ENCODE peak calls at places on chromosome 2, in nine cellular contexts. T, S, E, C, N, G, R, D and I are unnamed samples.

GRCh38 chr2:25672500-25673169 is 742 bp downstream of the DTNB start:
- DNase-seq in T (peak), S (peak), E (peak), C (peak), N (peak), G (peak), R (peak), D (no peak), I (no peak)

GRCh38 chr2:47336259-47337238 is 66.4 kb upstream of the MSH2 start:
- DNase-seq in T (no peak), S (no peak), E (no peak), C (peak), N (no peak), G (no peak), R (no peak), D (no peak), I (no peak)

GRCh38 chr2:120446236-120447121 is 100.5 kb downstream of the INHBB start:
- DNase-seq in T (no peak), S (no peak), E (no peak), C (no peak), N (no peak), G (no peak), R (peak), D (no peak), I (no peak)

GRCh38 chr2:200618590-200619021 is 32.8 kb downstream of the AOX1 start:
- DNase-seq in T (peak), S (no peak), E (no peak), C (peak), N (no peak), G (peak), R (no peak), D (no peak), I (peak)

GRCh38 chr2:14385043-14385442 is 247.5 kb upstream of the LRATD1 start:
- DNase-seq in T (no peak), S (no peak), E (no peak), C (no peak), N (no peak), G (no peak), R (no peak), D (no peak), I (no peak)

GRCh38 chr2:176242211-176242610 is 27.0 kb upstream of the MTX2 start:
- DNase-seq in T (no peak), S (no peak), E (no peak), C (no peak), N (no peak), G (no peak), R (no peak), D (no peak), I (no peak)

GRCh38 chr2:40371525-40372277 is 80.2 kb downstream of the SLC8A1 start:
- DNase-seq in T (peak), S (peak), E (peak), C (no peak), N (peak), G (peak), R (no peak), D (peak), I (peak)

GRCh38 chr2:4020153-4020552 is 316.8 kb downstream of the DCDC2C start:
- DNase-seq in T (no peak), S (no peak), E (no peak), C (no peak), N (no peak), G (no peak), R (no peak), D (no peak), I (no peak)

GRCh38 chr2:96207778-96208143 is 866 bp downstream of the STARD7 start:
- DNase-seq in T (no peak), S (no peak), E (no peak), C (peak), N (no peak), G (no peak), R (no peak), D (no peak), I (no peak)

GRCh38 chr2:37809931-37810570 is 115.0 kb upstream of the RMDN2 start:
- DNase-seq in T (no peak), S (no peak), E (no peak), C (no peak), N (no peak), G (peak), R (no peak), D (no peak), I (no peak)

GRCh38 chr2:37812941-37813730 is 112.0 kb upstream of the RMDN2 start:
- DNase-seq in T (no peak), S (no peak), E (no peak), C (no peak), N (no peak), G (no peak), R (no peak), D (no peak), I (no peak)

GRCh38 chr2:37809525-37809924 is 115.6 kb upstream of the RMDN2 start:
- DNase-seq in T (peak), S (peak), E (peak), C (no peak), N (no peak), G (peak), R (no peak), D (no peak), I (peak)

GRCh38 chr2:37816036-37816435 is 109.1 kb upstream of the RMDN2 start:
- DNase-seq in T (no peak), S (no peak), E (no peak), C (no peak), N (no peak), G (no peak), R (no peak), D (no peak), I (no peak)

GRCh38 chr2:37812414-37812813 is 112.7 kb upstream of the RMDN2 start:
- DNase-seq in T (no peak), S (no peak), E (no peak), C (peak), N (no peak), G (peak), R (no peak), D (no peak), I (no peak)
- TF ChIP-seq CTCF in T (no peak), S (no peak), E (no peak), C (peak), N (no peak), G (peak), R (no peak), D (no peak), I (no peak)

DNA sequence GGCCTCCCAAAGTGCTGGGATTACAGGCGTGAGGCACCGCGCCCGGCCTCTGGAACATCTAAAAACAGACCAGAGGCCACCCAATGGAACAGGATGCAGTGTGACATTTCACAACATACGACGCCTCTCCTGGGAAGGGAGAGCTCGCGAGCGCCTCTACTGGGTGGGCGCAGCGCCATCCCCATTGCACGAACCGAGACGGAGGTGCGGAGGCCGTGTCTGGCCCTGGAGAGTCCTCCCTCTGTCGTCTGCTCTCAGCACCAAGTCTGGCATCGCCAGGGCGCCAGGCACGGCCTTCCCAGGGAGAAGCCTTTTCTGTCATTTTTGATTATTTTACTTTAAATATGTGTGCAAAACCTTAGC is 9.4 kb upstream of the GBX2 start:
- DNase-seq in T (no peak), S (peak), E (peak), C (no peak), N (peak), G (peak), R (no peak), D (peak), I (no peak)
- TF ChIP-seq CTCF in T (no peak), S (no peak), E (no peak), C (no peak), N (no peak), G (peak), R (no peak), D (no peak), I (peak)

GRCh38 chr2:7014201-7014640 is 97.0 kb downstream of the RNF144A start:
- DNase-seq in T (peak), S (peak), E (peak), C (peak), N (no peak), G (peak), R (no peak), D (no peak), I (no peak)
- TF ChIP-seq CTCF in T (no peak), S (peak), E (peak), C (peak), N (peak), G (peak), R (peak), D (peak), I (no peak)

DNA sequence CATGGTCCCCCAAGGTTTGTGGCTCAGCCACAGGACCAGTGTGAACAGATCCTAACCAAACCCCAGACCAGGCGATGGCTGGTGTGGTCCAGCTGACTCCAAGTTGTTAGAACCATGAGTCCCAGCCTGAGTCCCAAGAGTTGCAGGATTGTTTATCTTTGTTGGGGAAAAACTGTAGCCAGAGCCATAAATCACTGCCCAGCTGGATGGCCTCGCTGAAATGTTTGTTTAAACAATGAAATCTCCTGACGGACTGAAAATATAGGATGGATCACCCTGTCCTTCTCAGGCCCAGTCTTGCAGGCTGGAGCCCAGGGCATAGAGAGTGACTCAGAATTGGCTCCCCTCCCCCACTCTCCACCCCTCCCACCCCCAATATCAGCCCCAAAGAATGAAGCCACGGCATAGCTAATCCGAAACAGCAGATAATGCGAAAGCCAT is 36.4 kb downstream of the PKDCC start:
- DNase-seq in T (peak), S (no peak), E (no peak), C (no peak), N (no peak), G (peak), R (no peak), D (no peak), I (no peak)
- TF ChIP-seq CTCF in T (no peak), S (no peak), E (no peak), C (no peak), N (no peak), G (no peak), R (no peak), D (no peak), I (no peak)